ENCODE peak calls at places on chromosomes 11 and 22, in nine cellular contexts. U, B, O, T, R, X, A, G and F are unnamed samples.

GRCh38 chr11:70250876-70251275 is 19.6 kb upstream of the PPFIA1 start:
- DNase-seq in U (no peak), B (peak), O (no peak), T (no peak), R (no peak), X (no peak), A (no peak), G (no peak), F (no peak)

GRCh38 chr11:116776522-116776984 is 3.8 kb upstream of the BUD13 start:
- DNase-seq in U (no peak), B (peak), O (no peak), T (no peak), R (no peak), X (no peak), A (no peak), G (no peak), F (no peak)

GRCh38 chr22:49903322-49904039 is 14.8 kb downstream of the ALG12 start:
- DNase-seq in U (no peak), B (peak), O (no peak), T (no peak), R (no peak), X (peak), A (no peak), G (no peak), F (no peak)

GRCh38 chr11:18312012-18312411 is 9.9 kb downstream of the HPS5 start:
- DNase-seq in U (no peak), B (no peak), O (no peak), T (no peak), R (no peak), X (no peak), A (no peak), G (no peak), F (no peak)

GRCh38 chr11:76607431-76607830 is 63.1 kb downstream of the LRRC32 start:
- DNase-seq in U (no peak), B (no peak), O (no peak), T (no peak), R (no peak), X (no peak), A (no peak), G (no peak), F (no peak)

GRCh38 chr11:66910669-66911068 is 47.5 kb downstream of the PC start:
- DNase-seq in U (no peak), B (no peak), O (no peak), T (no peak), R (no peak), X (no peak), A (no peak), G (no peak), F (no peak)

GRCh38 chr11:71199226-71199815 is 53.1 kb downstream of the SHANK2 start:
- DNase-seq in U (no peak), B (no peak), O (no peak), T (no peak), R (no peak), X (peak), A (no peak), G (no peak), F (no peak)

GRCh38 chr11:119854521-119854920 is 125.5 kb upstream of the NECTIN1 start:
- DNase-seq in U (no peak), B (no peak), O (no peak), T (no peak), R (no peak), X (no peak), A (no peak), G (no peak), F (no peak)

GRCh38 chr22:20980938-20981722 is 967 bp upstream of the LZTR1 start:
- DNase-seq in U (no peak), B (no peak), O (no peak), T (no peak), R (no peak), X (no peak), A (no peak), G (no peak), F (no peak)

GRCh38 chr22:35978889-35979288 is 49.7 kb downstream of the RBFOX2 start:
- DNase-seq in U (no peak), B (no peak), O (no peak), T (no peak), R (no peak), X (no peak), A (no peak), G (no peak), F (no peak)

GRCh38 chr11:102120006-102120405 is 9.8 kb downstream of the YAP1 start:
- DNase-seq in U (no peak), B (no peak), O (no peak), T (no peak), R (no peak), X (no peak), A (no peak), G (no peak), F (no peak)

GRCh38 chr11:3204141-3205015 is 14.2 kb downstream of the MRGPRG start:
- DNase-seq in U (no peak), B (no peak), O (no peak), T (no peak), R (no peak), X (peak), A (no peak), G (no peak), F (no peak)

GRCh38 chr11:74577624-74578396 is 14.6 kb upstream of the POLD3 start:
- DNase-seq in U (no peak), B (no peak), O (no peak), T (no peak), R (no peak), X (no peak), A (no peak), G (peak), F (no peak)

GRCh38 chr22:49954354-49954753 is 6.2 kb upstream of the PIM3 start:
- DNase-seq in U (no peak), B (no peak), O (no peak), T (no peak), R (no peak), X (no peak), A (no peak), G (no peak), F (no peak)

GRCh38 chr11:1336836-1337646 is 27.6 kb upstream of the TOLLIP start:
- DNase-seq in U (peak), B (no peak), O (peak), T (peak), R (no peak), X (no peak), A (no peak), G (no peak), F (peak)

GRCh38 chr22:31098633-31099110 is 8.7 kb downstream of the SELENOM start:
- DNase-seq in U (peak), B (peak), O (no peak), T (no peak), R (no peak), X (no peak), A (no peak), G (no peak), F (no peak)

GRCh38 chr22:39135092-39135896 is 17.2 kb downstream of the CBX7 start:
- DNase-seq in U (peak), B (peak), O (no peak), T (peak), R (peak), X (peak), A (peak), G (no peak), F (peak)